ENCODE peak calls at places on chromosomes 13 and 19, in four cellular contexts. One of them, this sample, is unnamed.

GRCh38 chr13:100916943-100917342 is 242.3 kb upstream of the TMTC4 start:
- DNase-seq in H1: no peak
- DNase-seq in activated T-cell treated with anti-CD3 and anti-CD28 coated beads, Interleukin-2, amount 50 U/mL, for 48 hours: no peak
- DNase-seq in colonic mucosa: no peak
- DNase-seq in this sample: no peak

GRCh38 chr13:36526897-36527296 is 94.6 kb downstream of the CCNA1 start:
- DNase-seq in H1: no peak
- DNase-seq in colonic mucosa: no peak
- DNase-seq in activated T-cell treated with anti-CD3 and anti-CD28 coated beads, Interleukin-2, amount 50 U/mL, for 48 hours: no peak
- DNase-seq in this sample: no peak

GRCh38 chr13:35712907-35713685 is 236.6 kb upstream of the MAB21L1 start:
- DNase-seq in activated T-cell treated with anti-CD3 and anti-CD28 coated beads, Interleukin-2, amount 50 U/mL, for 48 hours: no peak
- DNase-seq in colonic mucosa: no peak
- DNase-seq in H1: no peak
- DNase-seq in this sample: no peak

GRCh38 chr19:22610121-22610520 is 24.0 kb upstream of the ZNF492 start:
- DNase-seq in colonic mucosa: no peak
- DNase-seq in activated T-cell treated with anti-CD3 and anti-CD28 coated beads, Interleukin-2, amount 50 U/mL, for 48 hours: no peak
- DNase-seq in H1: no peak
- DNase-seq in this sample: no peak

GRCh38 chr19:58361900-58362271 is 665 bp downstream of the ZNF497 start:
- DNase-seq in activated T-cell treated with anti-CD3 and anti-CD28 coated beads, Interleukin-2, amount 50 U/mL, for 48 hours: peak
- DNase-seq in H1: no peak
- DNase-seq in colonic mucosa: no peak
- DNase-seq in this sample: no peak

GRCh38 chr13:95246292-95247082 is 54.8 kb downstream of the ABCC4 start:
- DNase-seq in activated T-cell treated with anti-CD3 and anti-CD28 coated beads, Interleukin-2, amount 50 U/mL, for 48 hours: no peak
- DNase-seq in H1: no peak
- DNase-seq in colonic mucosa: no peak
- DNase-seq in this sample: no peak

GRCh38 chr19:17888260-17888659 is 16.5 kb downstream of the SLC5A5 start:
- DNase-seq in activated T-cell treated with anti-CD3 and anti-CD28 coated beads, Interleukin-2, amount 50 U/mL, for 48 hours: no peak
- DNase-seq in colonic mucosa: no peak
- DNase-seq in H1: no peak
- DNase-seq in this sample: no peak

GRCh38 chr19:31338069-31338767 is 11.0 kb downstream of the TSHZ3 start:
- DNase-seq in H1: no peak
- DNase-seq in colonic mucosa: no peak
- DNase-seq in activated T-cell treated with anti-CD3 and anti-CD28 coated beads, Interleukin-2, amount 50 U/mL, for 48 hours: peak
- DNase-seq in this sample: no peak

GRCh38 chr13:23458972-23459371 is 25.5 kb upstream of the SACS start:
- DNase-seq in colonic mucosa: no peak
- DNase-seq in H1: no peak
- DNase-seq in activated T-cell treated with anti-CD3 and anti-CD28 coated beads, Interleukin-2, amount 50 U/mL, for 48 hours: no peak
- DNase-seq in this sample: no peak

GRCh38 chr13:34161829-34162544 is 344.0 kb downstream of the RFC3 start:
- DNase-seq in colonic mucosa: no peak
- DNase-seq in activated T-cell treated with anti-CD3 and anti-CD28 coated beads, Interleukin-2, amount 50 U/mL, for 48 hours: no peak
- DNase-seq in H1: no peak
- DNase-seq in this sample: no peak

GRCh38 chr19:5394907-5395505 is 54.4 kb upstream of the PTPRS start:
- DNase-seq in colonic mucosa: no peak
- DNase-seq in H1: no peak
- DNase-seq in activated T-cell treated with anti-CD3 and anti-CD28 coated beads, Interleukin-2, amount 50 U/mL, for 48 hours: no peak
- DNase-seq in this sample: no peak

GRCh38 chr13:51727634-51728274 is 76.2 kb downstream of the DHRS12 start:
- DNase-seq in H1: no peak
- DNase-seq in colonic mucosa: no peak
- DNase-seq in activated T-cell treated with anti-CD3 and anti-CD28 coated beads, Interleukin-2, amount 50 U/mL, for 48 hours: no peak
- DNase-seq in this sample: no peak

GRCh38 chr19:14632286-14632685 is 42.4 kb downstream of the ADGRE3 start:
- DNase-seq in H1: no peak
- DNase-seq in colonic mucosa: peak
- DNase-seq in activated T-cell treated with anti-CD3 and anti-CD28 coated beads, Interleukin-2, amount 50 U/mL, for 48 hours: no peak
- DNase-seq in this sample: peak

GRCh38 chr13:84445776-84446175 is 563.5 kb upstream of the SLITRK1 start:
- DNase-seq in activated T-cell treated with anti-CD3 and anti-CD28 coated beads, Interleukin-2, amount 50 U/mL, for 48 hours: no peak
- DNase-seq in H1: no peak
- DNase-seq in colonic mucosa: no peak
- DNase-seq in this sample: no peak

GRCh38 chr13:36814465-36814864 is 4.6 kb upstream of the RFXAP start:
- DNase-seq in activated T-cell treated with anti-CD3 and anti-CD28 coated beads, Interleukin-2, amount 50 U/mL, for 48 hours: no peak
- DNase-seq in colonic mucosa: peak
- DNase-seq in H1: no peak
- DNase-seq in this sample: no peak

GRCh38 chr13:37656247-37656940 is 57.8 kb upstream of the POSTN start:
- DNase-seq in colonic mucosa: no peak
- DNase-seq in H1: no peak
- DNase-seq in activated T-cell treated with anti-CD3 and anti-CD28 coated beads, Interleukin-2, amount 50 U/mL, for 48 hours: no peak
- DNase-seq in this sample: no peak

GRCh38 chr13:77375554-77375953 is 48.7 kb upstream of the MYCBP2 start:
- DNase-seq in H1: no peak
- DNase-seq in activated T-cell treated with anti-CD3 and anti-CD28 coated beads, Interleukin-2, amount 50 U/mL, for 48 hours: no peak
- DNase-seq in colonic mucosa: no peak
- DNase-seq in this sample: no peak

GRCh38 chr19:12789098-12789903 is 2.0 kb upstream of the JUNB start:
- DNase-seq in H1: no peak
- DNase-seq in colonic mucosa: peak
- DNase-seq in activated T-cell treated with anti-CD3 and anti-CD28 coated beads, Interleukin-2, amount 50 U/mL, for 48 hours: no peak
- DNase-seq in this sample: no peak

GRCh38 chr13:19618925-19619324 is 14.5 kb upstream of the MPHOSPH8 start:
- DNase-seq in H1: no peak
- DNase-seq in colonic mucosa: peak
- DNase-seq in activated T-cell treated with anti-CD3 and anti-CD28 coated beads, Interleukin-2, amount 50 U/mL, for 48 hours: no peak
- DNase-seq in this sample: no peak

GRCh38 chr13:70856706-70857105 is 748.5 kb upstream of the KLHL1 start:
- DNase-seq in H1: no peak
- DNase-seq in activated T-cell treated with anti-CD3 and anti-CD28 coated beads, Interleukin-2, amount 50 U/mL, for 48 hours: no peak
- DNase-seq in colonic mucosa: peak
- DNase-seq in this sample: no peak

GRCh38 chr13:22735381-22735995 is 445.3 kb upstream of the SGCG start:
- DNase-seq in activated T-cell treated with anti-CD3 and anti-CD28 coated beads, Interleukin-2, amount 50 U/mL, for 48 hours: no peak
- DNase-seq in H1: no peak
- DNase-seq in colonic mucosa: no peak
- DNase-seq in this sample: no peak

GRCh38 chr13:34591163-34591562 is 350.9 kb upstream of the NBEA start:
- DNase-seq in activated T-cell treated with anti-CD3 and anti-CD28 coated beads, Interleukin-2, amount 50 U/mL, for 48 hours: no peak
- DNase-seq in H1: no peak
- DNase-seq in colonic mucosa: no peak
- DNase-seq in this sample: no peak

GRCh38 chr19:32053366-32053765 is 292.0 kb upstream of the ZNF507 start:
- DNase-seq in colonic mucosa: no peak
- DNase-seq in H1: no peak
- DNase-seq in activated T-cell treated with anti-CD3 and anti-CD28 coated beads, Interleukin-2, amount 50 U/mL, for 48 hours: no peak
- DNase-seq in this sample: no peak

GRCh38 chr19:48842744-48843162 is 6.5 kb upstream of the HSD17B14 start:
- DNase-seq in activated T-cell treated with anti-CD3 and anti-CD28 coated beads, Interleukin-2, amount 50 U/mL, for 48 hours: peak
- DNase-seq in H1: no peak
- DNase-seq in colonic mucosa: peak
- DNase-seq in this sample: no peak

GRCh38 chr19:3028305-3029069 is 593 bp downstream of the TLE2 start:
- DNase-seq in colonic mucosa: peak
- DNase-seq in H1: no peak
- DNase-seq in activated T-cell treated with anti-CD3 and anti-CD28 coated beads, Interleukin-2, amount 50 U/mL, for 48 hours: no peak
- DNase-seq in this sample: no peak

GRCh38 chr19:30046522-30046921 is 104.5 kb downstream of the URI1 start:
- DNase-seq in activated T-cell treated with anti-CD3 and anti-CD28 coated beads, Interleukin-2, amount 50 U/mL, for 48 hours: no peak
- DNase-seq in H1: no peak
- DNase-seq in colonic mucosa: no peak
- DNase-seq in this sample: no peak

GRCh38 chr13:77022341-77022740 is 4.6 kb downstream of the FBXL3 start:
- DNase-seq in activated T-cell treated with anti-CD3 and anti-CD28 coated beads, Interleukin-2, amount 50 U/mL, for 48 hours: no peak
- DNase-seq in H1: no peak
- DNase-seq in colonic mucosa: no peak
- DNase-seq in this sample: no peak

GRCh38 chr13:106561551-106562170 is 6.3 kb downstream of the ARGLU1 start:
- DNase-seq in H1: no peak
- DNase-seq in activated T-cell treated with anti-CD3 and anti-CD28 coated beads, Interleukin-2, amount 50 U/mL, for 48 hours: peak
- DNase-seq in colonic mucosa: no peak
- DNase-seq in this sample: no peak

GRCh38 chr13:48210178-48210577 is 22.8 kb upstream of the ITM2B start:
- DNase-seq in activated T-cell treated with anti-CD3 and anti-CD28 coated beads, Interleukin-2, amount 50 U/mL, for 48 hours: no peak
- DNase-seq in colonic mucosa: no peak
- DNase-seq in H1: no peak
- DNase-seq in this sample: no peak

GRCh38 chr19:38036707-38037106 is 129.7 kb downstream of the SIPA1L3 start:
- DNase-seq in activated T-cell treated with anti-CD3 and anti-CD28 coated beads, Interleukin-2, amount 50 U/mL, for 48 hours: no peak
- DNase-seq in colonic mucosa: no peak
- DNase-seq in H1: no peak
- DNase-seq in this sample: no peak

GRCh38 chr13:90430127-90430526 is 917.4 kb upstream of the MIR17HG start:
- DNase-seq in colonic mucosa: no peak
- DNase-seq in H1: no peak
- DNase-seq in activated T-cell treated with anti-CD3 and anti-CD28 coated beads, Interleukin-2, amount 50 U/mL, for 48 hours: no peak
- DNase-seq in this sample: no peak

GRCh38 chr19:34128558-34129250 is 43.6 kb upstream of the LSM14A start:
- DNase-seq in H1: no peak
- DNase-seq in colonic mucosa: no peak
- DNase-seq in activated T-cell treated with anti-CD3 and anti-CD28 coated beads, Interleukin-2, amount 50 U/mL, for 48 hours: no peak
- DNase-seq in this sample: no peak

GRCh38 chr19:3324405-3324856 is 42.0 kb upstream of the NFIC start:
- DNase-seq in colonic mucosa: peak
- DNase-seq in activated T-cell treated with anti-CD3 and anti-CD28 coated beads, Interleukin-2, amount 50 U/mL, for 48 hours: peak
- DNase-seq in H1: no peak
- DNase-seq in this sample: no peak

GRCh38 chr13:26502826-26503225 is 54.7 kb upstream of the WASF3 start:
- DNase-seq in activated T-cell treated with anti-CD3 and anti-CD28 coated beads, Interleukin-2, amount 50 U/mL, for 48 hours: peak
- DNase-seq in H1: no peak
- DNase-seq in colonic mucosa: no peak
- DNase-seq in this sample: no peak

GRCh38 chr19:55641376-55642152 is 762 bp downstream of the ZNF580 start:
- DNase-seq in colonic mucosa: peak
- DNase-seq in H1: no peak
- DNase-seq in activated T-cell treated with anti-CD3 and anti-CD28 coated beads, Interleukin-2, amount 50 U/mL, for 48 hours: peak
- DNase-seq in this sample: no peak

GRCh38 chr19:57689750-57690149 is 8.0 kb downstream of the ZNF551 start:
- DNase-seq in H1: no peak
- DNase-seq in activated T-cell treated with anti-CD3 and anti-CD28 coated beads, Interleukin-2, amount 50 U/mL, for 48 hours: no peak
- DNase-seq in colonic mucosa: no peak
- DNase-seq in this sample: no peak

GRCh38 chr13:44368062-44368591 is 5.5 kb upstream of the SERP2 start:
- DNase-seq in colonic mucosa: no peak
- DNase-seq in activated T-cell treated with anti-CD3 and anti-CD28 coated beads, Interleukin-2, amount 50 U/mL, for 48 hours: no peak
- DNase-seq in H1: no peak
- DNase-seq in this sample: no peak

GRCh38 chr19:19171821-19172532 is 1.9 kb upstream of the MEF2B start:
- DNase-seq in H1: no peak
- DNase-seq in colonic mucosa: no peak
- DNase-seq in activated T-cell treated with anti-CD3 and anti-CD28 coated beads, Interleukin-2, amount 50 U/mL, for 48 hours: no peak
- DNase-seq in this sample: no peak

This sample was measured in iPS DF 6.9.